ENCODE peak calls at places on chromosomes 2 and 18, in five cellular contexts. H, W, J, K and B are unnamed samples.

GRCh38 chr2:43340945-43341356 is 114.5 kb upstream of the ZFP36L2 start:
- DNase-seq in H (no peak), W (no peak), J (peak), K (no peak), B (no peak)

GRCh38 chr2:213696427-213696826 is 412.2 kb downstream of the SPAG16 start:
- DNase-seq in H (no peak), W (no peak), J (no peak), K (no peak), B (no peak)

GRCh38 chr2:18771212-18771611 is 181.8 kb upstream of the NT5C1B start:
- DNase-seq in H (no peak), W (no peak), J (no peak), K (no peak), B (no peak)

GRCh38 chr2:240208631-240209211 is 68.3 kb upstream of the OTOS start:
- DNase-seq in H (no peak), W (no peak), J (no peak), K (no peak), B (no peak)

GRCh38 chr2:64807417-64807816 is 153.7 kb upstream of the SERTAD2 start:
- DNase-seq in H (peak), W (no peak), J (peak), K (no peak), B (no peak)

GRCh38 chr2:128425216-128425615 is 106.5 kb upstream of the HS6ST1 start:
- DNase-seq in H (peak), W (no peak), J (no peak), K (no peak), B (no peak)

GRCh38 chr2:105538840-105539239 is 140.0 kb upstream of the FHL2 start:
- DNase-seq in H (no peak), W (no peak), J (no peak), K (no peak), B (no peak)

GRCh38 chr2:239715202-239715601 is 309.9 kb downstream of the NDUFA10 start:
- DNase-seq in H (no peak), W (no peak), J (no peak), K (no peak), B (no peak)

GRCh38 chr2:233838726-233839446 is 15.4 kb downstream of the HJURP start:
- DNase-seq in H (no peak), W (no peak), J (no peak), K (no peak), B (no peak)

GRCh38 chr18:50880108-50880465 is 1.2 kb downstream of the ME2 start:
- DNase-seq in H (no peak), W (no peak), J (no peak), K (no peak), B (no peak)

GRCh38 chr18:45569566-45569965 is 45.7 kb upstream of the SLC14A2 start:
- DNase-seq in H (peak), W (no peak), J (no peak), K (no peak), B (no peak)

GRCh38 chr18:70107037-70107436 is 98.5 kb downstream of the RTTN start:
- DNase-seq in H (no peak), W (no peak), J (no peak), K (no peak), B (no peak)

GRCh38 chr2:99974275-99974674 is 168.1 kb downstream of the AFF3 start:
- DNase-seq in H (no peak), W (no peak), J (no peak), K (no peak), B (no peak)

GRCh38 chr18:59547691-59548182 is 149.5 kb downstream of the CCBE1 start:
- DNase-seq in H (peak), W (no peak), J (peak), K (no peak), B (no peak)

GRCh38 chr18:26928669-26929313 is 63.3 kb upstream of the AQP4 start:
- DNase-seq in H (no peak), W (no peak), J (no peak), K (no peak), B (no peak)

GRCh38 chr2:237209046-237209375 is 123.3 kb downstream of the COPS8 start:
- DNase-seq in H (no peak), W (no peak), J (no peak), K (no peak), B (no peak)

GRCh38 chr18:5461056-5461455 is 82.7 kb downstream of the EPB41L3 start:
- DNase-seq in H (no peak), W (no peak), J (no peak), K (no peak), B (no peak)

GRCh38 chr18:6652098-6652497 is 77.4 kb upstream of the ARHGAP28 start:
- DNase-seq in H (no peak), W (no peak), J (no peak), K (no peak), B (no peak)

GRCh38 chr18:63895190-63895589 is 7.7 kb downstream of the SERPINB2 start:
- DNase-seq in H (no peak), W (no peak), J (no peak), K (no peak), B (no peak)
- TF ChIP-seq CTCF in H (no peak), W (no peak), J (no peak), K (no peak), B (no peak)

DNA sequence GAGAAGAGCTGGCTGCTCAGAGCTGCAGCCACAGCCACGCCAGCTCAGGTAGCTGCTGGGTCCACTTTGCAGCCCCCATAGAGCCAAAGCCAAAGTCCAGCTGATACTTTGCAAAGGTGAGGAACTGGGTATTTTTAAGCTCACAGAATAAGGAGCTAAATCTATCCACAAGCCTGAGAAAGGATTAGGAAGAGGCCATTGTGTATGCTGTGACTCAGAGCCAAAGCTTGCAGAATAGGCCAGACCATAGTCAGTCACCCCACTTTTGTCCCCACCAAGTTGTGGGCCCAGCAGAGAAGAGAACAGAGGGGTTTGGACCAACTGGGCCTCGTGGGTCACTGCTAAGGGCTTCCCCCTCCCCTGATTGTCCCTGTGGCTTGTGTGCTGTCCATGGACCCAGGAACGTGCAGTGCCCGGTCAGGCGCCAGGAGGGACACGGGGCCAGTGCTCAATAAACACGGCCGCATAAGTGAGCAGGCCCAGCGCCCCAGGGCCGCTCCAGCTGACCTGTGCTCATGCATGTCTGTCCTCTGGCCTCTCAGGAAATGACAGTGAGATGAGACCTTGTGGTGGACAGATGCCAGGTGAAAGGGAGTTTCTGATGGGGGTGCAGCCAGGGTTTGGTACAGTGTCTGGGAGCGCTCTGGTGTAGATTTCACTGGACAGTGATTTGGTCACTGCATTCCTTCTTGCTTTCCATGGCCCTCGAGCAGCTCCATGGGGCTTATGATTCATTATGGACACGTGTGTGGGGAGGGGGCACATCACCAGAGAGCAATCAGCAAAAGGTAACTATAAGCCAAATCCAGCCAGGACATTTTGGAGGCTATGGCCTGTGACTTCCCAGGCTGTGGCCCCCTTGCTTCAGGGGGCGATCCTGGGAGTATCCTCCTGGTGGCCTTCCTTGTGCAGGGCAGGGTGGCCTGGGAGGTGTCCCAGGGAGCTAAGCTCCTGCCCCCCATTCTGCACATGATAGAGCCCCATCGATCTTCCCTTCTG is 31.3 kb downstream of the MAL start:
- DNase-seq in H (no peak), W (no peak), J (no peak), K (no peak), B (peak)
- H3K4me3 ChIP-seq in H (no peak), W (no peak), J (no peak), K (no peak), B (peak)

GRCh38 chr2:52000156-52000855 is 968.4 kb upstream of the NRXN1 start:
- DNase-seq in H (no peak), W (no peak), J (no peak), K (no peak), B (no peak)

GRCh38 chr2:51995293-51995692 is 963.4 kb upstream of the NRXN1 start:
- DNase-seq in H (no peak), W (no peak), J (peak), K (no peak), B (no peak)

GRCh38 chr2:51998890-51999289 is 967.0 kb upstream of the NRXN1 start:
- DNase-seq in H (no peak), W (no peak), J (no peak), K (no peak), B (no peak)

GRCh38 chr2:51996569-51996917 is 964.6 kb upstream of the NRXN1 start:
- DNase-seq in H (no peak), W (no peak), J (peak), K (no peak), B (no peak)

GRCh38 chr2:51997571-51997970 is 965.6 kb upstream of the NRXN1 start:
- DNase-seq in H (no peak), W (no peak), J (peak), K (no peak), B (no peak)
- TF ChIP-seq CTCF in H (no peak), W (no peak), J (peak), K (no peak), B (no peak)

GRCh38 chr2:9018109-9018508 is 14.6 kb upstream of the MBOAT2 start:
- DNase-seq in H (no peak), W (no peak), J (no peak), K (no peak), B (no peak)
- H3K4me3 ChIP-seq in H (no peak), W (no peak), J (no peak), K (no peak), B (peak)

GRCh38 chr2:238285653-238286082 is 2.7 kb downstream of the PER2 start:
- DNase-seq in H (peak), W (peak), J (peak), K (peak), B (no peak)
- TF ChIP-seq CTCF in H (peak), W (no peak), J (no peak), K (no peak), B (no peak)

DNA sequence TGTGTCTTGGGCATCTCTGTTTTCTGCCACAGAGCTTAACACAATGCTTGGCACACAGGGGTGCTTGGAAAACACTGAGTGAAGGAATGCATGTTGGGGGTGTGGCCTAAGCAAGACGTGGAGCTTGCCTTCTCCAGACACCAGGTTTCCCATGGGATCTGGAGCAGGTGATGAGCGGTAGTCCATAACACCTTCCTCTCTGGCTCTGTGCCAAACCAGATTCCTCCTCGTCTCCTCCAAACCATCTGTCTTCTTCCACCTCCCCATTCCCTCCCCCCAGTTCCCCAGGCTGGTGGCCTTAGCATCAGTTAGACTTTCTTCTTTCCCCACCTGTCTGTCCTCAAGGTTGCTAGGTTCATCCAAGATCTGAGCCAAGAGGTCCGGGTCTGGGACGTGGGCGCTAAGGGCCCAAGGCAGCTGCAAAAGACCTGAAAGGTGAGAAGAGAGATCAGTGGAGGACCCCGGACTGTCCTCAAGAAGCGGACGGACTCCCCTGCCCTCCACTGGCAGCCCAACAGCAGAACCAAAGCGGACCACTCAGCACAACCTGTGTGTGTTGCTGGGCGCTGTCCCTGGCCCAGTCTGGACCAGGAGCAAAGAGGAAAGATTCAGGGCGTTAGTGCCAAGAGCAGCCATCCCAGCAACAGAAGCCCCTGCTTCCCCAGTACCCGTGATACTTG is 1.2 kb upstream of the ITM2C start:
- DNase-seq in H (no peak), W (no peak), J (no peak), K (no peak), B (no peak)
- H3K4me3 ChIP-seq in H (no peak), W (no peak), J (no peak), K (no peak), B (no peak)

GRCh38 chr2:231672617-231673347 is 35.5 kb upstream of the PTMA start:
- DNase-seq in H (no peak), W (peak), J (peak), K (peak), B (no peak)
- TF ChIP-seq CTCF in H (no peak), W (no peak), J (peak), K (no peak), B (peak)

DNA sequence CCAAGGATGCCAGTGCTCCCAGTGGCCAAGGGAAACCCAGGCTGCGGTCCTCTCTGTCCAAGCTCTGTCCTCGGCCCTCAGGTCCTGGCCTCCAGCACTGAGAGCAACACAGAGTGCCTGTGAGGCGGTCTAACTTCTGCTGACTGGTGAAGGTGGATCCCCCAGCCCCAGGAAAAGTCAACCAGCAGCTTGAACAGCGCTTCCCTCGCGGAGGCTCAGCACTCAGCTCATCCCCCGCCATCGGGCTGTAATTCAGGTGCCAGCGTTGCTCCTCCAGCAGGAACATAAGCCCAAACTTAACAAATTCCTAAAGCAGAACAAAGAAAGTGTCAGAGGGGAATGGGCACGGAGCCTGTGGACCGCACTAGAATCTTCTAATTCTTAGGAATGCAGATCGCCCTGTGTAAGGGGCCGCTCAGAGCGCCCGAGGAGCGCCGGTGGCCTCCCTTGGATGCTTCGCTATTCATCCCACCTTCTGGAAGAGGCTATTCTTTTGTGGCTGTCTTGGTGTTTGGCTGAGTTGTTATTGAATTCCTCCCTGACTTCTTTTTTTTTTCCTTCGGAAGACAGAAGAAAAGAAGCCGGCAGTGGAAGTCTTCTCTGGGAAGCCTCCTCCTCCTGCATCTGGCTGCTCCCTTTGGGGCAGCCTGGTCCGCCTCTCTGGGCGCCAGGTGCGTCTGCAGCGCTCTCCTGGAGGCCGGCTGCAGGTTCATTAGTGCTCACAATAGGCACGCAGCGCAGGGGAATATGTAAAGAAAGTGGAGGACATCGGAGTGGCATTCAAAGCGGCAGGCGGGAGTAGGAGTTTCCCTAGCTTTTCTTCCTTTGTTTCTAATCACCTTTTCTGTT is 905.6 kb downstream of the TSN start:
- DNase-seq in H (no peak), W (peak), J (no peak), K (no peak), B (no peak)
- H3K4me3 ChIP-seq in H (no peak), W (peak), J (peak), K (no peak), B (peak)

GRCh38 chr2:176814740-176815367 is 397.7 kb upstream of the HNRNPA3 start:
- DNase-seq in H (no peak), W (no peak), J (peak), K (no peak), B (no peak)

GRCh38 chr2:176814274-176814673 is 398.3 kb upstream of the HNRNPA3 start:
- DNase-seq in H (no peak), W (no peak), J (no peak), K (no peak), B (no peak)

GRCh38 chr2:176818653-176819052 is 393.9 kb upstream of the HNRNPA3 start:
- DNase-seq in H (no peak), W (no peak), J (no peak), K (no peak), B (no peak)

GRCh38 chr2:176813526-176814179 is 398.9 kb upstream of the HNRNPA3 start:
- DNase-seq in H (no peak), W (no peak), J (no peak), K (no peak), B (no peak)

GRCh38 chr2:176817061-176817565 is 395.5 kb upstream of the HNRNPA3 start:
- DNase-seq in H (no peak), W (no peak), J (no peak), K (no peak), B (peak)
- TF ChIP-seq CTCF in H (no peak), W (no peak), J (no peak), K (no peak), B (no peak)